ENCODE peak calls at places on chromosome 10, in seven cellular contexts. Y is ovary, N is tibial nerve, A is heart left ventricle, I is IMR-90, O is right lobe of liver, V is Peyer's patch. P is an unnamed sample.

GRCh38 chr10:5155951-5156350 is 29.0 kb downstream of the AKR1C8 start:
- DNase-seq in Y (no peak), N (no peak), A (no peak), I (no peak), O (no peak), V (no peak), P (no peak)

GRCh38 chr10:5818894-5819293 is 5.7 kb upstream of the GDI2 start:
- DNase-seq in Y (no peak), N (no peak), A (no peak), I (no peak), O (peak; percentile 30), V (no peak), P (no peak)

GRCh38 chr10:77784856-77785255 is 141.7 kb downstream of the DLG5 start:
- DNase-seq in Y (no peak), N (no peak), A (no peak), I (peak; percentile 94), O (no peak), V (no peak), P (no peak)

GRCh38 chr10:129467346-129468119 is 492 bp downstream of the MGMT start:
- DNase-seq in Y (no peak), N (no peak), A (peak; percentile 20), I (peak; percentile 4), O (no peak), V (no peak), P (peak; percentile 28)

GRCh38 chr10:133217800-133218589 is 12.0 kb upstream of the UTF1 start:
- DNase-seq in Y (no peak), N (no peak), A (no peak), I (no peak), O (no peak), V (no peak), P (no peak)

GRCh38 chr10:36256905-36257304 is 614.8 kb upstream of the FZD8 start:
- DNase-seq in Y (no peak), N (no peak), A (no peak), I (peak; percentile 41), O (no peak), V (no peak), P (no peak)

GRCh38 chr10:128868481-128868880 is 598.6 kb upstream of the MGMT start:
- DNase-seq in Y (no peak), N (no peak), A (no peak), I (no peak), O (no peak), V (no peak), P (no peak)

GRCh38 chr10:11776080-11776479 is 33.9 kb downstream of the ECHDC3 start:
- DNase-seq in Y (no peak), N (no peak), A (no peak), I (peak; percentile 69), O (no peak), V (no peak), P (no peak)

GRCh38 chr10:18087398-18087797 is 52.8 kb upstream of the CACNB2 start:
- DNase-seq in Y (peak; percentile 74), N (no peak), A (peak; percentile 7), I (peak; percentile 27), O (no peak), V (no peak), P (no peak)

GRCh38 chr10:128087146-128087883 is 38.9 kb downstream of the MKI67 start:
- DNase-seq in Y (no peak), N (no peak), A (no peak), I (no peak), O (no peak), V (no peak), P (no peak)

GRCh38 chr10:17783751-17784150 is 25.4 kb upstream of the MRC1 start:
- DNase-seq in Y (no peak), N (no peak), A (no peak), I (no peak), O (no peak), V (no peak), P (no peak)

GRCh38 chr10:43272030-43272429 is 5.2 kb upstream of the RASGEF1A start:
- DNase-seq in Y (no peak), N (no peak), A (no peak), I (no peak), O (no peak), V (no peak), P (no peak)

GRCh38 chr10:97826892-97827291 is 22.8 kb upstream of the GOLGA7B start:
- DNase-seq in Y (no peak), N (no peak), A (no peak), I (no peak), O (no peak), V (peak; percentile 26), P (no peak)

GRCh38 chr10:97827778-97828291 is 21.8 kb upstream of the GOLGA7B start:
- DNase-seq in Y (no peak), N (no peak), A (no peak), I (no peak), O (no peak), V (peak; percentile 27), P (no peak)

GRCh38 chr10:97822261-97822687 is 27.4 kb upstream of the GOLGA7B start:
- DNase-seq in Y (no peak), N (no peak), A (no peak), I (no peak), O (no peak), V (no peak), P (no peak)

GRCh38 chr10:97823734-97824133 is 25.9 kb upstream of the GOLGA7B start:
- DNase-seq in Y (no peak), N (no peak), A (no peak), I (no peak), O (no peak), V (peak; percentile 72), P (no peak)

GRCh38 chr10:97825020-97825739 is 24.5 kb upstream of the GOLGA7B start:
- DNase-seq in Y (no peak), N (no peak), A (no peak), I (no peak), O (no peak), V (no peak), P (no peak)
- TF ChIP-seq POLR2A in Y (no peak), N (no peak), A (no peak), I (no peak), O (no peak), V (no peak), P (no peak)

DNA sequence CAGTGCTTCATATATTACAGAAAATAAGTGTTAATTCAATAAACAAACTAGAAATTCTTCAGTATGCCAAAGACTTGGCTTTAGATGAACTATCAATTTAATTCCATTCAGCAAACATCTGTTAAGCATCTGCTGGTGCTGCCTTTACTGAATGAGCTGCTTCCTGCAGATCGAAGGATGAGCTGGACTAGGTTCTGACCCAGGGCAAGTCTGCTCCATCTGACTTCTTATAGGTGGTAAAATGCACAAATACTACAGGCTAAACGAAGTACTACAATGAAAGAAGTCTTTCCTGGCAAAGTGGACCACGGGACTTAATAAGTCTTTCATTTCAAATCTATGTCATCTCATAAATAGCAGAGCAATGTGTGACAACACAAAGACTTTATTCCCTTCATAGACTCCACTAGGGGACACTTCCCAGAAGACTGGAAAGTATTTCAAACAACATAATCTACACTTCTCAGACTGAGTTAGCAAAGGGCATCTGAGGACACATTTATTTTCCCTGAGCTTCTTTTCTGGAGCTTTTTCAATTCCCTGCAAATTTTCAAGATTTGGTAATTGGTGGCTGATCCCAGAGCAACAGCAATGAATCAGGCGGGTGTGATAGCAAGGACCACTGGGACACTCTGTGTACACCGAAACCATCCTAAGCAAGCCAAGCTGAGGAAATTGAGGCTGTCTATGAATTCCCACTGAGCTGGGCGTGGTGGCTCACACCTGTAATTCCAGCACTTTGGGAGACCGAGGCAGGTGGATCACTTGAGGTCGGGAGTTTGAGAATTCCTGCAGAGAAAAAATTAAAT is 108.9 kb upstream of the FRMD4A start:
- DNase-seq in Y (no peak), N (no peak), A (no peak), I (peak; percentile 13), O (no peak), V (no peak), P (no peak)
- TF ChIP-seq POLR2A in Y (no peak), N (no peak), A (no peak), I (no peak), O (no peak), V (no peak), P (no peak)

DNA sequence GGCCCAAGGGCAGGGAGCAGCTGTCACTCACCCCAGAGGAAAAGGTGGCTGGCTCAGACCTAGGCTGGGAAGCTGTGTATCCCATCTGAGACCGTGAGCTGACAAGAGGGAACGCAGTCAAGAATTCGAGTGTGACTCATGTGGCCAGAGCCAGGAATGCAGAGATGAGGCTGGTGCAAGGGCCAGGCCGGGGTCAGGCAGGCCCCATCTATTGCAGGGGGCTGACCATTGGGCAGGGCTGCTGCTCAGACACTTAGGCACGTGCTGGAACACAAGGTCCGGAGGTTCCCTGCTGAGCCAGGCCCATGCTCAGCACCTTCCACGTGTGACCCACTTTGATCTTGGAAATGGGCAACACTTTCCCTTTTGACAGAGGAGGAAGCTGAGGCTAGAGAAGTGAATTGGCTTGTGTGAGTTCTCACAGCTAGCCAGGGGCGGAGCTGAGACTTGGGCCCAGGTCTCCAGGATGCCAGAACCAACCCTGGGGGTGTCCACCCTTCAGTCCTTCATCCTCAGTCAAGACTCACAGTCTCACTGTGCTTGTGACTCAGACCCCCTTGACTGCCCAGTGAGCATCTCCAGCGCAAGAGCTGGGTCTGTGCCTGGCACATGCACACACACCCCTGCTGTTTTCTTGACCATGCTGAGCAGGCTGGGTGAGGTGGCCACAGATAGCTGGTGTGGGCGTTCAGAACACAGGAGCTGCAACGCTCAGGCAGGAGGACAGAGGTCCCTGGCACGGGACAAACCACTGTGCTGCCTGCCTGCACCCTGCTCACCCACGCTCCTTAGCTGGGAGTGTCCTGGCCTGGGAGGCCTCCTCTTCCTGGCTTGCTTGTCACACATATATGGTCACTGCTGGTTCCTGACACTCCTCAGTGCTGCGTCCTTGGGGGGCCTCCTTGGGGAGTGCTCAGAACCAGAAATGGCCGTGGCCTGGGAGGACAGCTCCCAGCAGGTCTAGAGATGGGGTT is 47.6 kb upstream of the PPIF start:
- DNase-seq in Y (no peak), N (no peak), A (peak; percentile 42), I (peak; percentile 90), O (no peak), V (no peak), P (no peak)
- TF ChIP-seq POLR2A in Y (no peak), N (no peak), A (no peak), I (no peak), O (no peak), V (no peak), P (no peak)

GRCh38 chr10:117266400-117266799 is 25.5 kb downstream of the SLC18A2 start:
- DNase-seq in Y (no peak), N (no peak), A (no peak), I (no peak), O (no peak), V (no peak), P (peak; percentile 82)

GRCh38 chr10:117268907-117269306 is 28.0 kb downstream of the SLC18A2 start:
- DNase-seq in Y (no peak), N (no peak), A (no peak), I (no peak), O (no peak), V (no peak), P (peak; percentile 12)

GRCh38 chr10:117266812-117267211 is 25.9 kb downstream of the SLC18A2 start:
- DNase-seq in Y (no peak), N (no peak), A (no peak), I (no peak), O (no peak), V (no peak), P (no peak)

GRCh38 chr10:117271427-117271826 is 30.5 kb downstream of the SLC18A2 start:
- DNase-seq in Y (no peak), N (no peak), A (no peak), I (peak; percentile 23), O (no peak), V (no peak), P (no peak)

DNA sequence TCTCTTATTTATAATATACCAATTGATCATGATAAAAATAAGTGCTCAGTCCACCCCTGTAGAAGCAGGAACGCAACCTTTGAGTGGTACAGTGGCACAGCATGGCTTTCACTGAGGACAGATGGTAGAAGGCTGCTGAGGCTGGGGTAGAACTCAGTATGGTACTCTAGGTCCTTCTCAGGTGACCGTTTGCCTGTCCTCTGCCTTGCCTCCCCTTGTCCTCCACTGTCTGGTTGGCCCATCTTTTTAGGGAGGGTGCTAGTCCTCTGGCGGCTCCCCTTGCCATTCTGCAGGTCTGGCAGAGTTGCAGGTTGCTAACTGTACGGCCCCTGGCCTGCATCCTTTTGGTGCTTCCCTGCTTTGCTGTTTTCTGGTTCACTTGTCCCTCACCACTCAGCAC is 27.3 kb downstream of the SLC18A2 start:
- DNase-seq in Y (no peak), N (no peak), A (no peak), I (no peak), O (no peak), V (no peak), P (no peak)
- TF ChIP-seq POLR2A in Y (no peak), N (no peak), A (no peak), I (no peak), O (no peak), V (no peak), P (no peak)